ENCODE peak calls at places on chromosomes 2 and 18, in ten cellular contexts. R, J, W, Q, Y, G, V, I, H and X are unnamed samples.

GRCh38 chr18:52499646-52500045 is 159.6 kb downstream of the DCC start:
- DNase-seq in I (no peak), J (no peak), R (no peak), Q (no peak), V (peak; percentile 72), G (no peak), W (no peak), H (no peak), Y (no peak), X (peak; percentile 66)

GRCh38 chr2:1718339-1719220 is 25.7 kb downstream of the PXDN start:
- DNase-seq in W (no peak), R (no peak), H (no peak), I (no peak), J (no peak), V (no peak), Y (peak; percentile 32), Q (no peak), G (no peak), X (no peak)

GRCh38 chr2:68222287-68222686 is 30.0 kb downstream of the PPP3R1 start:
- DNase-seq in G (no peak), Q (no peak), Y (no peak), W (no peak), J (no peak), I (no peak), R (no peak), V (no peak), H (no peak), X (no peak)

GRCh38 chr2:235098736-235099494 is 147.1 kb downstream of the SH3BP4 start:
- DNase-seq in G (no peak), R (no peak), W (no peak), Y (no peak), V (no peak), H (no peak), I (peak; percentile 62), Q (no peak), J (no peak), X (peak; percentile 70)

GRCh38 chr2:8659735-8660492 is 21.9 kb upstream of the ID2 start:
- DNase-seq in I (no peak), Q (no peak), W (no peak), Y (no peak), G (no peak), H (peak; percentile 37), R (no peak), J (no peak), V (peak; percentile 34), X (no peak)

GRCh38 chr2:88967844-88968243 is 276.4 kb downstream of the RPIA start:
- DNase-seq in W (no peak), Q (peak; percentile 90), R (peak; percentile 18), I (no peak), H (no peak), V (no peak), G (no peak), Y (no peak), J (no peak), X (peak; percentile 49)

GRCh38 chr2:72180351-72180750 is 32.7 kb upstream of the CYP26B1 start:
- DNase-seq in J (no peak), Q (peak; percentile 16), Y (no peak), R (no peak), H (no peak), V (no peak), W (no peak), I (no peak), G (no peak), X (no peak)

GRCh38 chr2:21289994-21290393 is 166.2 kb downstream of the TDRD15 start:
- DNase-seq in I (no peak), V (no peak), R (no peak), Y (no peak), Q (no peak), J (no peak), W (no peak), G (no peak), H (no peak), X (no peak)

GRCh38 chr2:29783696-29784095 is 137.7 kb downstream of the ALK start:
- DNase-seq in W (no peak), R (no peak), H (no peak), V (no peak), G (no peak), J (no peak), I (no peak), Y (no peak), Q (no peak), X (no peak)

GRCh38 chr18:74530584-74530862 is 3.8 kb upstream of the CNDP1 start:
- DNase-seq in W (no peak), Y (no peak), G (no peak), V (no peak), R (no peak), I (no peak), J (no peak), Q (no peak), H (no peak), X (no peak)

GRCh38 chr18:48534364-48534763 is 4.5 kb upstream of the CTIF start:
- DNase-seq in R (no peak), G (no peak), V (no peak), Y (no peak), I (no peak), Q (peak; percentile 21), J (no peak), W (no peak), H (no peak), X (no peak)

GRCh38 chr2:233471291-233472035 is 95.1 kb downstream of the USP40 start:
- DNase-seq in V (no peak), J (no peak), I (no peak), Q (no peak), W (no peak), H (no peak), G (no peak), R (no peak), Y (no peak), X (no peak)

GRCh38 chr2:144444418-144444817 is 75.5 kb downstream of the ZEB2 start:
- DNase-seq in I (no peak), G (no peak), J (no peak), W (no peak), V (no peak), Y (no peak), Q (no peak), R (peak; percentile 22), H (no peak), X (no peak)